ENCODE peak calls at places on chromosomes 5 and 9, in eight cellular contexts. R is fibroblast of pulmonary artery, K is osteocyte, N is B cell, V is A549, T is bronchial epithelial cell, I is left ventricle myocardium inferior, E is body of pancreas. G is an unnamed sample.

GRCh38 chr9:91026266-91026665 is 224.6 kb downstream of the SYK start:
- DNase-seq in R (no peak), K (peak; percentile 56), N (no peak), V (no peak), T (no peak), I (no peak), E (no peak), G (no peak)

GRCh38 chr9:36551868-36552267 is 20.8 kb upstream of the MELK start:
- DNase-seq in R (no peak), K (no peak), N (no peak), V (no peak), T (no peak), I (no peak), E (no peak), G (peak; percentile 64)

GRCh38 chr9:69433426-69433825 is 108.4 kb downstream of the ENTREP1 start:
- DNase-seq in R (no peak), K (no peak), N (peak; percentile 18), V (no peak), T (peak; percentile 88), I (no peak), E (no peak), G (no peak)

GRCh38 chr5:83265318-83265717 is 188.0 kb downstream of the XRCC4 start:
- DNase-seq in R (peak; percentile 24), K (no peak), N (no peak), V (no peak), T (no peak), I (no peak), E (peak; percentile 38), G (no peak)

GRCh38 chr5:180389252-180390101 is 36.3 kb upstream of the GFPT2 start:
- DNase-seq in R (no peak), K (no peak), N (no peak), V (no peak), T (no peak), I (peak; percentile 61), E (no peak), G (no peak)

GRCh38 chr9:96523429-96523828 is 73.5 kb downstream of the HABP4 start:
- DNase-seq in R (peak; percentile 43), K (no peak), N (no peak), V (no peak), T (no peak), I (peak; percentile 44), E (peak; percentile 20), G (no peak)

GRCh38 chr5:140258016-140258415 is 44.9 kb downstream of the PFDN1 start:
- DNase-seq in R (no peak), K (no peak), N (no peak), V (no peak), T (no peak), I (no peak), E (no peak), G (no peak)

GRCh38 chr5:135881244-135881643 is 14.4 kb downstream of the IL9 start:
- DNase-seq in R (no peak), K (no peak), N (no peak), V (no peak), T (no peak), I (no peak), E (no peak), G (no peak)

GRCh38 chr9:117416856-117417255 is 2.0 kb upstream of the ASTN2 start:
- DNase-seq in R (no peak), K (no peak), N (no peak), V (no peak), T (no peak), I (no peak), E (no peak), G (no peak)

GRCh38 chr5:3265131-3265885 is 330.3 kb upstream of the IRX1 start:
- DNase-seq in R (no peak), K (no peak), N (no peak), V (no peak), T (no peak), I (no peak), E (no peak), G (no peak)

GRCh38 chr9:111161015-111161415 is 122.7 kb upstream of the LPAR1 start:
- DNase-seq in R (peak; percentile 55), K (no peak), N (no peak), V (no peak), T (peak; percentile 66), I (no peak), E (no peak), G (no peak)

GRCh38 chr9:21688108-21689102 is 114.0 kb upstream of the MTAP start:
- DNase-seq in R (peak; percentile 87), K (no peak), N (no peak), V (peak; percentile 51), T (peak; percentile 95), I (no peak), E (no peak), G (no peak)

GRCh38 chr9:110452227-110452801 is 114.7 kb upstream of the TXNDC8 start:
- DNase-seq in R (peak; percentile 51), K (no peak), N (no peak), V (no peak), T (peak; percentile 29), I (no peak), E (no peak), G (no peak)

GRCh38 chr9:35658894-35659220 is 765 bp downstream of the CCDC107 start:
- DNase-seq in R (peak; percentile 56), K (no peak), N (no peak), V (no peak), T (peak; percentile 62), I (peak; percentile 42), E (peak; percentile 41), G (no peak)

GRCh38 chr9:136058152-136058483 is 37.0 kb downstream of the NACC2 start:
- DNase-seq in R (no peak), K (peak; percentile 82), N (no peak), V (no peak), T (no peak), I (no peak), E (no peak), G (peak; percentile 11)

GRCh38 chr5:66828551-66829421 is 232.6 kb downstream of the MAST4 start:
- DNase-seq in R (peak; percentile 90), K (no peak), N (peak; percentile 67), V (no peak), T (peak; percentile 87), I (peak; percentile 66), E (peak; percentile 64), G (no peak)

GRCh38 chr9:129665008-129665771 is at the start of gene PRRX2:
- DNase-seq in R (no peak), K (no peak), N (no peak), V (peak; percentile 49), T (no peak), I (peak; percentile 22), E (no peak), G (peak; percentile 54)

GRCh38 chr9:129910628-129911567 is 75.6 kb downstream of the USP20 start:
- DNase-seq in R (peak; percentile 99), K (no peak), N (no peak), V (peak; percentile 60), T (peak; percentile 100), I (no peak), E (no peak), G (no peak)

GRCh38 chr9:122394265-122395242 is 23.7 kb downstream of the PTGS1 start:
- DNase-seq in R (peak; percentile 85), K (peak; percentile 56), N (no peak), V (no peak), T (peak; percentile 79), I (peak; percentile 65), E (no peak), G (no peak)

GRCh38 chr5:92838253-92838652 is 742.8 kb downstream of the NR2F1-AS1 start:
- DNase-seq in R (peak; percentile 14), K (no peak), N (no peak), V (peak; percentile 15), T (peak; percentile 57), I (no peak), E (no peak), G (no peak)
- TF ChIP-seq CTCF in R (peak; percentile 19), K (peak; percentile 14), N (no peak), V (peak; percentile 32), T (peak; percentile 43), I (peak; percentile 32), E (no peak), G (peak; percentile 12)

DNA sequence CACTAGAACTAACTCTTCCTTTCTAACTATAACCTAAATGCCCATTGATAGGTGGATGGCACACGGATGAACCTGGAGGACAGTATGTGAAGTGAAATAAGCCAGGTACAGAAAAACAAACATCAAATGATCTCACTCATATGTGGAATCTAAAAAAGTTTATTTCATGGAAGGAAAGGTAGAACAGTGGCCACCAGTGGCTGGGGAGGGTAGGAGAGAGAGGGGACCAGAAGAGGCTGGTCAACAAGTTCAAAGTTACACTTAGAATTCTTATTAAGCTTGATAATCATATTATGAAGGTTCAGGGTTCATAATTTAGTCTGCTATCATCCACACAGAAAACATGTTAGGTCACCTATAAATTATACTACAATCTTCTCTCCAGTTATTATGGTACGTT is 107.6 kb upstream of the SLC12A2 start:
- DNase-seq in R (no peak), K (no peak), N (no peak), V (no peak), T (no peak), I (no peak), E (no peak), G (no peak)
- TF ChIP-seq CTCF in R (no peak), K (peak; percentile 10), N (no peak), V (no peak), T (no peak), I (no peak), E (no peak), G (no peak)

DNA sequence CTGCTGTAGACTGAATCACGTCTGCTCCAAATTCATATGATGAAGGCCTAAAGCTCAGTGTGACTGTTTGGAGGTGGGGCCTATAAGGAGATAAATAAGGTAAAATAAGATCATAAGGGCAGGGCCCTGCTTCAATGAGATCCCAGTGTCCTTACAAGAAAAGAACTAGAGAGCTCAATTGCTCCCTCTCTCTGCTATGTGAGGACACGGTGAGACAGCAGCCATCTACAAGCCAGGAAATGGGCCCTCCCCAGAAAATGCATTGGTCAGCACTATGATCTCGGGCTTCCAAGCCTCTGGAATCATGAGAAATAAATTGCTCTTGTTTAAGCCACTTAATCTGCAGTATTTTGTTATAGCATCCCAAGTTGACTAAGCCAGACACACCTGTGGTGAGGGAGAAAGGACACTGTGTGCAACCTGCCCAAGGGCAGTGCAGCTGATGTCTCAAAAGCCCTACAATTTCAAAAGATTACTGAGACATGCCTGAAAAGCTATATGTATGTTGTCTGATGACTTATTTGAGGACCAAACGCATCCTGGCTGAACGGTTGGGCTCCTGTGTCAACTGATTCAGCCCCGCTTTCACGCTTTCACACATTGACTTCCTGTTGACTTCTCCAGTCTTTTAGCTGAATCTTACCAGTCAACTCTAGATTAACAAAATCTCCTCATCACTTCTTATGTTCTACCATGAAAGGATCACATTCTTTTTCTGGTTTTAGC is 13.2 kb downstream of the GZMK start:
- DNase-seq in R (peak; percentile 12), K (no peak), N (no peak), V (no peak), T (no peak), I (no peak), E (no peak), G (peak; percentile 24)
- TF ChIP-seq CTCF in R (peak; percentile 16), K (peak; percentile 26), N (no peak), V (no peak), T (no peak), I (no peak), E (no peak), G (no peak)

DNA sequence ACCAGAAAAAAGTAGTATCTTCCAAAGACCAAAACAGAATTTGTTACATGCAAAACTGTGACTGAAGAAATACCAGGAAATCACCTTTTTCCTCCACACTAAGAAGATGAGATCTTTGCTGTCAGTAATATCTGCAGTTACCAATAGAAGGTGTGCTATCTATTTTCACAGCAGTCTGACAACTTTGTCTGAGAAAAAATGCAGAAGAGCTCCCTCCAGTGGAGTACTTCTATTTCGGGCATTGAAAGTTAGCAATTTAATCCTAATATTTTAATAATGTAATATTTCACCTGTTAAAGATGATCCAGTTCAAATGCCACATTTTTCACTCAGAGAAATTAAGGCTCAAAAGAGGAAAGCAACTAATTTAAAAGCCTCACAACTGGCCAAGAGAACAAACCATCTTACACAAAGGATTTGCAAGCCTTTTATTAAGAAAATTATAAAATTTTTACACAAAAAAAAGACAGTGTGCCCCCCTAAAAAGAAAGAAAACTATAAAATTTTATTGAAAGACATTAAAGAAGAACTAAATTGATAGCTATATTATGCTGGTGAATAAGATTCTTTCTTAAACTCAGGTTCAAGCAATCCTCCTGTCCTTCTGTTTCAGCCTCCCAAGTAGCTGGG is 50.6 kb downstream of the DEPDC1B start:
- DNase-seq in R (peak; percentile 60), K (no peak), N (no peak), V (peak; percentile 34), T (peak; percentile 64), I (no peak), E (no peak), G (peak; percentile 44)
- TF ChIP-seq CTCF in R (peak; percentile 83), K (peak; percentile 77), N (peak; percentile 77), V (peak; percentile 87), T (peak; percentile 51), I (peak; percentile 54), E (peak; percentile 43), G (peak; percentile 63)